ENCODE peak calls at places on chromosomes 16 and 17, in seven cellular contexts. I is adrenal gland; K is astrocyte; H is heart left ventricle; J is colonic mucosa; Y is effector memory CD4-positive, alpha-beta T cell; E is GM23338. S is an unnamed sample.

GRCh38 chr16:17306745-17307144 is 164.0 kb downstream of the XYLT1 start:
- DNase-seq in Y (no peak), I (no peak), H (no peak), E (no peak), K (no peak), J (no peak), S (no peak)

GRCh38 chr16:3514621-3515020 is 13.8 kb downstream of the CLUAP1 start:
- DNase-seq in E (no peak), I (no peak), H (no peak), Y (no peak), J (no peak), K (peak; percentile 32), S (no peak)

GRCh38 chr17:60857521-60857920 is 179.9 kb downstream of the BCAS3 start:
- DNase-seq in E (no peak), J (no peak), I (no peak), Y (no peak), H (no peak), K (no peak), S (no peak)

GRCh38 chr17:38511126-38512108 is 83.2 kb downstream of the ARHGAP23 start:
- DNase-seq in H (no peak), I (no peak), J (no peak), K (peak; percentile 63), E (peak; percentile 52), Y (no peak), S (peak; percentile 44)

GRCh38 chr17:69344939-69345338 is 18.0 kb upstream of the ABCA5 start:
- DNase-seq in I (no peak), H (no peak), K (no peak), Y (no peak), J (no peak), E (no peak), S (no peak)

GRCh38 chr17:16492613-16493290 is 759 bp upstream of the LRRC75A start:
- DNase-seq in J (no peak), E (peak; percentile 59), I (no peak), Y (no peak), K (no peak), H (no peak), S (no peak)

GRCh38 chr17:42536372-42537155 is 523 bp downstream of the NAGLU start:
- DNase-seq in K (peak; percentile 54), H (peak; percentile 94), J (peak; percentile 90), E (peak; percentile 90), I (peak; percentile 89), Y (peak; percentile 41), S (peak; percentile 98)

GRCh38 chr16:69490707-69491324 is 66.4 kb downstream of the CYB5B start:
- DNase-seq in Y (no peak), K (no peak), H (no peak), I (no peak), J (no peak), E (no peak), S (no peak)

GRCh38 chr16:89099905-89100304 is 6.3 kb downstream of the ACSF3 start:
- DNase-seq in Y (no peak), I (peak; percentile 16), E (no peak), K (no peak), J (peak; percentile 75), H (no peak), S (no peak)

GRCh38 chr17:31733326-31733725 is 125.7 kb downstream of the COPRS start:
- DNase-seq in Y (no peak), J (no peak), E (peak; percentile 78), K (no peak), I (no peak), H (no peak), S (no peak)

GRCh38 chr17:64306850-64307463 is 43.9 kb upstream of the TEX2 start:
- DNase-seq in H (peak; percentile 79), E (peak; percentile 78), I (peak; percentile 58), J (peak; percentile 62), K (peak; percentile 29), Y (peak; percentile 34), S (no peak)

GRCh38 chr17:76673729-76674128 is 30.2 kb upstream of the ST6GALNAC1 start:
- DNase-seq in Y (no peak), E (no peak), J (no peak), I (no peak), K (no peak), H (no peak), S (no peak)

GRCh38 chr16:8278181-8278580 is 312.1 kb downstream of the TMEM114 start:
- DNase-seq in J (no peak), H (no peak), Y (no peak), K (no peak), I (no peak), E (no peak), S (no peak)

GRCh38 chr16:25959216-25959615 is 267.5 kb downstream of the HS3ST4 start:
- DNase-seq in K (no peak), Y (no peak), J (peak; percentile 20), E (no peak), I (no peak), H (no peak), S (no peak)

GRCh38 chr16:81831722-81832126 is 52.6 kb downstream of the PLCG2 start:
- DNase-seq in K (peak; percentile 20), J (peak; percentile 51), Y (no peak), H (peak; percentile 77), E (peak; percentile 34), I (peak; percentile 25), S (peak; percentile 89)

GRCh38 chr17:83145358-83145738 is 65.9 kb downstream of the METRNL start:
- DNase-seq in J (no peak), K (no peak), H (no peak), Y (no peak), I (no peak), E (no peak), S (no peak)

GRCh38 chr17:6729531-6729930 is 16.4 kb upstream of the SLC13A5 start:
- DNase-seq in J (no peak), K (no peak), E (no peak), I (no peak), Y (no peak), H (no peak), S (no peak)

GRCh38 chr17:67174190-67174589 is 70.8 kb downstream of the HELZ start:
- DNase-seq in I (no peak), J (no peak), Y (no peak), H (no peak), K (no peak), E (no peak), S (no peak)

GRCh38 chr17:67165201-67165600 is 79.8 kb downstream of the HELZ start:
- DNase-seq in Y (no peak), E (no peak), I (no peak), K (no peak), H (peak; percentile 44), J (no peak), S (no peak)

GRCh38 chr17:67171560-67171959 is 73.4 kb downstream of the HELZ start:
- DNase-seq in E (no peak), K (no peak), I (no peak), H (no peak), Y (no peak), J (no peak), S (no peak)

GRCh38 chr17:67164298-67164697 is 80.7 kb downstream of the HELZ start:
- DNase-seq in I (no peak), Y (no peak), E (no peak), K (no peak), H (no peak), J (no peak), S (no peak)

DNA sequence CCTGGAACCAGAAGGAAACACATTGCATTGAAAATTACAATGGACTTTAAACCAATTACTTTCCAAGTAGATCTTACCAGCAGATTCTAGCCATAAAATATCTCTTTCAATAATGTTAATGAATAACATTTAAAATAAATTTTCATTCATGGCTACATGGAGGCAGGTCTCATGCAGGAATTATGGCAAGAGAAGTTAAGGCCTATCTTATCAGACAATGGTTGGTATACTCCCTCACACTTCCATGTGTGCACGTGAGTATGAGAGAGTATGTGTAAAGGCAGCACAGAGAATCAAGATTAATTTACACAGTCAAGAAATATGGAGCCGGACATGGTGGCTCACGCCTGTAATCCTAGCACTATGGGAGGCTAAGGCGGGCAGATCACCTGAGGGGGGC is 76.5 kb downstream of the HELZ start:
- DNase-seq in I (no peak), J (no peak), E (no peak), H (no peak), K (no peak), Y (no peak), S (no peak)
- H3K36me3 ChIP-seq in I (no peaks in the 10 kb centered on the region), J (peaks cover 7% of the 10 kb centered on the region), E (peaks cover 13% of the 10 kb centered on the region), H (peaks cover 64% of the 10 kb centered on the region), K (peaks cover 20% of the 10 kb centered on the region), Y (peaks cover 32% of the 10 kb centered on the region), S (peaks cover 63% of the 10 kb centered on the region)

GRCh38 chr17:10186771-10187425 is 11.5 kb downstream of the GAS7 start:
- DNase-seq in Y (no peak), H (no peak), K (no peak), E (no peak), J (no peak), I (no peak), S (no peak)
- H3K27ac ChIP-seq in Y (no peak overlapping the region), H (no peak overlapping the region), K (no peak overlapping the region), E (no peak overlapping the region), J (no peak overlapping the region), I (no peak overlapping the region), S (no peak overlapping the region)

DNA sequence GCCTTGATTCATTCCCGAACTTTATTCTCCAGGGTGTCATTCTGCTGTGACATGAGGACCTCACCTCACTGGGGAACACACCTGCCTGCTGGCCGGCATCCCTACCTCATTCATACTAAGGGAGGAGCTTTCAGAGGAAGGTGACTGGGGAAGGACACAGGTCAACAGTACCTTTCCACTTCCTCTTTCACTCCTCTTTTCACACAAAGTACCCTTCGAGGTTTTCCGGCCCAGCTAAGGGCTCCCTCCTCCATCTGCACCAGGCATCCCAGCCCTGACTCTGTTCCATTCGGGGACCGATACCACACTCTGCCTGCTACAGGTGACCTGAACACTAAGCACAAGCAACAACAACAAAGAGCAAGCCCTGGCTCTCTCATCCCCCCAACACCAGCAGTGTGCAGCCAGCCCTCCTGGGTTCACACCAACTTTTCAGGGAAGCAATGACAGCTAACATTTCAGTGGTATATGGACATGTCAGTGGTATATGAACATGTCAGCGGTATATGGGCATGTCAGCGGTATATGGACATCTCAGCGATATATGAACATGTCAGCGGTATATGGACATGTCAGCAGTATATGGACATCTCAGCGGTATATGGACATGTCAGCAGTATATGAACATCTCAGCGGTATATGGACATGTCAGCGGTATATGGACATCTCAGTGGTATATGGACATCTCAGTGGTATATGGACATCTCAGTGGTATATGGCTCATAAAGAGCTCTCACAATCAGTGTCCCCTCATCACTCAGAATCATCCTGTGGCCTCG is 16.0 kb downstream of the TRIM25 start:
- DNase-seq in E (no peak), J (peak; percentile 41), K (no peak), Y (no peak), I (no peak), H (no peak), S (no peak)
- H3K36me3 ChIP-seq in E (no peaks in the 10 kb centered on the region), J (peaks cover 37% of the 10 kb centered on the region), K (peaks cover 3% of the 10 kb centered on the region), Y (peaks cover 88% of the 10 kb centered on the region), I (no peaks in the 10 kb centered on the region), H (peaks cover 96% of the 10 kb centered on the region), S (peaks cover 100% of the 10 kb centered on the region)

GRCh38 chr17:47702391-47702995 is 8.5 kb downstream of the TBKBP1 start:
- DNase-seq in E (no peak), H (peak; percentile 33), J (no peak), K (no peak), Y (no peak), I (no peak), S (no peak)

GRCh38 chr17:47699536-47699840 is 5.5 kb downstream of the TBKBP1 start:
- DNase-seq in J (no peak), Y (no peak), H (peak; percentile 61), K (no peak), I (no peak), E (no peak), S (no peak)

GRCh38 chr17:47698749-47699535 is 5.0 kb downstream of the TBKBP1 start:
- DNase-seq in Y (peak; percentile 60), E (peak; percentile 79), J (peak; percentile 69), H (peak; percentile 88), K (no peak), I (peak; percentile 59), S (peak; percentile 93)

GRCh38 chr17:47701603-47702002 is 7.6 kb downstream of the TBKBP1 start:
- DNase-seq in E (peak; percentile 20), H (peak; percentile 31), K (no peak), Y (no peak), I (no peak), J (no peak), S (peak; percentile 22)

GRCh38 chr17:47700471-47701449 is 6.8 kb downstream of the TBKBP1 start:
- DNase-seq in E (no peak), H (peak; percentile 48), I (no peak), K (no peak), Y (no peak), J (no peak), S (peak; percentile 27)
- H3K27ac ChIP-seq in E (no peak overlapping the region), H (no peak overlapping the region), I (no peak overlapping the region), K (no peak overlapping the region), Y (no peak overlapping the region), J (no peak overlapping the region), S (no peak overlapping the region)

S was measured in left lung.